ENCODE peak calls at places on chromosomes 5 and 9, in eight cellular contexts. One of them, this sample, is unnamed.

GRCh38 chr9:131748411-131748955 is 8.6 kb upstream of the RAPGEF1 start:
- DNase-seq in NCI-H1694 treated with DMSO at 0.1 percent for 48 hours: no peak
- DNase-seq in activated CD4-positive, alpha-beta T cell treated with anti-CD3 and anti-CD28 coated beads, Interleukin-2, amount 10 ng/mL, durations not matched to agents 7 days and 5 days: no peak
- DNase-seq in putamen: no peak
- DNase-seq in prostate gland: no peak
- DNase-seq in NCI-H345: peak
- DNase-seq in AG04450: no peak
- DNase-seq in nucleus accumbens: no peak
- DNase-seq in this sample: no peak

GRCh38 chr9:18606281-18606680 is 132.3 kb downstream of the ADAMTSL1 start:
- DNase-seq in nucleus accumbens: no peak
- DNase-seq in NCI-H345: no peak
- DNase-seq in activated CD4-positive, alpha-beta T cell treated with anti-CD3 and anti-CD28 coated beads, Interleukin-2, amount 10 ng/mL, durations not matched to agents 7 days and 5 days: no peak
- DNase-seq in prostate gland: no peak
- DNase-seq in NCI-H1694 treated with DMSO at 0.1 percent for 48 hours: no peak
- DNase-seq in AG04450: no peak
- DNase-seq in putamen: no peak
- DNase-seq in this sample: no peak

GRCh38 chr9:137073992-137074399 is 3.3 kb upstream of the UAP1L1 start:
- DNase-seq in prostate gland: no peak
- DNase-seq in putamen: no peak
- DNase-seq in NCI-H345: no peak
- DNase-seq in NCI-H1694 treated with DMSO at 0.1 percent for 48 hours: no peak
- DNase-seq in nucleus accumbens: no peak
- DNase-seq in activated CD4-positive, alpha-beta T cell treated with anti-CD3 and anti-CD28 coated beads, Interleukin-2, amount 10 ng/mL, durations not matched to agents 7 days and 5 days: no peak
- DNase-seq in AG04450: no peak
- DNase-seq in this sample: no peak

GRCh38 chr5:16437974-16438373 is 27.6 kb downstream of the ZNF622 start:
- DNase-seq in NCI-H1694 treated with DMSO at 0.1 percent for 48 hours: no peak
- DNase-seq in AG04450: no peak
- DNase-seq in NCI-H345: no peak
- DNase-seq in nucleus accumbens: no peak
- DNase-seq in prostate gland: no peak
- DNase-seq in putamen: no peak
- DNase-seq in activated CD4-positive, alpha-beta T cell treated with anti-CD3 and anti-CD28 coated beads, Interleukin-2, amount 10 ng/mL, durations not matched to agents 7 days and 5 days: no peak
- DNase-seq in this sample: no peak

GRCh38 chr9:83342731-83343130 is 195.5 kb downstream of the FRMD3 start:
- DNase-seq in activated CD4-positive, alpha-beta T cell treated with anti-CD3 and anti-CD28 coated beads, Interleukin-2, amount 10 ng/mL, durations not matched to agents 7 days and 5 days: no peak
- DNase-seq in putamen: no peak
- DNase-seq in prostate gland: no peak
- DNase-seq in AG04450: no peak
- DNase-seq in NCI-H1694 treated with DMSO at 0.1 percent for 48 hours: no peak
- DNase-seq in NCI-H345: no peak
- DNase-seq in nucleus accumbens: no peak
- DNase-seq in this sample: no peak

GRCh38 chr9:127561491-127562270 is 50.4 kb upstream of the STXBP1 start:
- DNase-seq in putamen: no peak
- DNase-seq in AG04450: peak
- DNase-seq in prostate gland: peak
- DNase-seq in NCI-H345: no peak
- DNase-seq in NCI-H1694 treated with DMSO at 0.1 percent for 48 hours: no peak
- DNase-seq in nucleus accumbens: no peak
- DNase-seq in activated CD4-positive, alpha-beta T cell treated with anti-CD3 and anti-CD28 coated beads, Interleukin-2, amount 10 ng/mL, durations not matched to agents 7 days and 5 days: no peak
- DNase-seq in this sample: no peak

GRCh38 chr5:178221857-178222256 is 10.7 kb downstream of the PHYKPL start:
- DNase-seq in activated CD4-positive, alpha-beta T cell treated with anti-CD3 and anti-CD28 coated beads, Interleukin-2, amount 10 ng/mL, durations not matched to agents 7 days and 5 days: no peak
- DNase-seq in putamen: no peak
- DNase-seq in prostate gland: no peak
- DNase-seq in nucleus accumbens: no peak
- DNase-seq in NCI-H1694 treated with DMSO at 0.1 percent for 48 hours: no peak
- DNase-seq in NCI-H345: no peak
- DNase-seq in AG04450: no peak
- DNase-seq in this sample: no peak

GRCh38 chr5:122773615-122774014 is 1.3 kb upstream of the SNX2 start:
- DNase-seq in NCI-H1694 treated with DMSO at 0.1 percent for 48 hours: no peak
- DNase-seq in NCI-H345: no peak
- DNase-seq in putamen: no peak
- DNase-seq in AG04450: no peak
- DNase-seq in activated CD4-positive, alpha-beta T cell treated with anti-CD3 and anti-CD28 coated beads, Interleukin-2, amount 10 ng/mL, durations not matched to agents 7 days and 5 days: no peak
- DNase-seq in nucleus accumbens: no peak
- DNase-seq in prostate gland: no peak
- DNase-seq in this sample: no peak

GRCh38 chr9:76297721-76298239 is 96.4 kb downstream of the RFK start:
- DNase-seq in nucleus accumbens: no peak
- DNase-seq in putamen: no peak
- DNase-seq in activated CD4-positive, alpha-beta T cell treated with anti-CD3 and anti-CD28 coated beads, Interleukin-2, amount 10 ng/mL, durations not matched to agents 7 days and 5 days: no peak
- DNase-seq in prostate gland: no peak
- DNase-seq in AG04450: no peak
- DNase-seq in NCI-H345: no peak
- DNase-seq in NCI-H1694 treated with DMSO at 0.1 percent for 48 hours: no peak
- DNase-seq in this sample: no peak

This sample was measured in D341Med.